ENCODE peak calls at places on chromosomes 2 and 18, in ten cellular contexts. One of them, this sample, is unnamed.

GRCh38 chr2:185835974-185836373 is 97.4 kb downstream of the FSIP2 start:
- DNase-seq in Peyer's patch: no peak
- DNase-seq in astrocyte of the spinal cord: no peak
- DNase-seq in uterus: no peak
- DNase-seq in GM12865: no peak
- DNase-seq in IMR-90: no peak
- DNase-seq in fibroblast of mammary gland: no peak
- DNase-seq in choroid plexus epithelial cell: no peak
- DNase-seq in AG04450: no peak
- DNase-seq in left lung: no peak
- DNase-seq in this sample: no peak

GRCh38 chr2:136131484-136131960 is 13.6 kb upstream of the CXCR4 start:
- DNase-seq in Peyer's patch: peak
- DNase-seq in astrocyte of the spinal cord: no peak
- DNase-seq in uterus: no peak
- DNase-seq in GM12865: peak
- DNase-seq in IMR-90: no peak
- DNase-seq in fibroblast of mammary gland: no peak
- DNase-seq in choroid plexus epithelial cell: no peak
- DNase-seq in AG04450: no peak
- DNase-seq in left lung: no peak
- DNase-seq in this sample: no peak

GRCh38 chr2:226431301-226431955 is 368.2 kb downstream of the IRS1 start:
- DNase-seq in Peyer's patch: no peak
- DNase-seq in astrocyte of the spinal cord: peak
- DNase-seq in uterus: no peak
- DNase-seq in GM12865: no peak
- DNase-seq in IMR-90: peak
- DNase-seq in fibroblast of mammary gland: no peak
- DNase-seq in choroid plexus epithelial cell: peak
- DNase-seq in AG04450: no peak
- DNase-seq in left lung: no peak
- DNase-seq in this sample: peak

GRCh38 chr2:126496493-126496892 is 159.5 kb upstream of the GYPC start:
- DNase-seq in Peyer's patch: no peak
- DNase-seq in astrocyte of the spinal cord: no peak
- DNase-seq in uterus: no peak
- DNase-seq in GM12865: peak
- DNase-seq in IMR-90: no peak
- DNase-seq in fibroblast of mammary gland: no peak
- DNase-seq in choroid plexus epithelial cell: no peak
- DNase-seq in AG04450: no peak
- DNase-seq in left lung: no peak
- DNase-seq in this sample: no peak

GRCh38 chr18:78659748-78660147 is 319.9 kb upstream of the SALL3 start:
- DNase-seq in Peyer's patch: no peak
- DNase-seq in astrocyte of the spinal cord: no peak
- DNase-seq in uterus: no peak
- DNase-seq in GM12865: no peak
- DNase-seq in IMR-90: no peak
- DNase-seq in fibroblast of mammary gland: no peak
- DNase-seq in choroid plexus epithelial cell: no peak
- DNase-seq in AG04450: no peak
- DNase-seq in left lung: no peak
- DNase-seq in this sample: no peak

GRCh38 chr2:195535911-195536522 is 121.0 kb upstream of the SLC39A10 start:
- DNase-seq in Peyer's patch: peak
- DNase-seq in astrocyte of the spinal cord: no peak
- DNase-seq in uterus: no peak
- DNase-seq in GM12865: peak
- DNase-seq in IMR-90: no peak
- DNase-seq in fibroblast of mammary gland: no peak
- DNase-seq in choroid plexus epithelial cell: no peak
- DNase-seq in AG04450: no peak
- DNase-seq in left lung: peak
- DNase-seq in this sample: no peak

GRCh38 chr2:224645722-224646121 is 60.6 kb upstream of the CUL3 start:
- DNase-seq in Peyer's patch: peak
- DNase-seq in astrocyte of the spinal cord: no peak
- DNase-seq in uterus: no peak
- DNase-seq in GM12865: no peak
- DNase-seq in IMR-90: no peak
- DNase-seq in fibroblast of mammary gland: no peak
- DNase-seq in choroid plexus epithelial cell: no peak
- DNase-seq in AG04450: no peak
- DNase-seq in left lung: no peak
- DNase-seq in this sample: no peak

GRCh38 chr18:57624988-57625387 is 3.4 kb upstream of the NARS1 start:
- DNase-seq in Peyer's patch: no peak
- DNase-seq in astrocyte of the spinal cord: peak
- DNase-seq in uterus: no peak
- DNase-seq in GM12865: no peak
- DNase-seq in IMR-90: peak
- DNase-seq in fibroblast of mammary gland: peak
- DNase-seq in choroid plexus epithelial cell: no peak
- DNase-seq in AG04450: no peak
- DNase-seq in left lung: no peak
- DNase-seq in this sample: peak

GRCh38 chr2:125516496-125517109 is 1139.4 kb upstream of the GYPC start:
- DNase-seq in Peyer's patch: no peak
- DNase-seq in astrocyte of the spinal cord: no peak
- DNase-seq in uterus: no peak
- DNase-seq in GM12865: peak
- DNase-seq in IMR-90: peak
- DNase-seq in fibroblast of mammary gland: peak
- DNase-seq in choroid plexus epithelial cell: peak
- DNase-seq in AG04450: no peak
- DNase-seq in left lung: no peak
- DNase-seq in this sample: peak

GRCh38 chr2:178844690-178845089 is 37.5 kb upstream of the TTN start:
- DNase-seq in Peyer's patch: no peak
- DNase-seq in astrocyte of the spinal cord: no peak
- DNase-seq in uterus: no peak
- DNase-seq in GM12865: no peak
- DNase-seq in IMR-90: no peak
- DNase-seq in fibroblast of mammary gland: no peak
- DNase-seq in choroid plexus epithelial cell: no peak
- DNase-seq in AG04450: no peak
- DNase-seq in left lung: no peak
- DNase-seq in this sample: no peak

GRCh38 chr18:11368020-11368419 is 218.7 kb upstream of the PIEZO2 start:
- DNase-seq in Peyer's patch: no peak
- DNase-seq in astrocyte of the spinal cord: no peak
- DNase-seq in uterus: no peak
- DNase-seq in GM12865: peak
- DNase-seq in IMR-90: peak
- DNase-seq in fibroblast of mammary gland: peak
- DNase-seq in choroid plexus epithelial cell: no peak
- DNase-seq in AG04450: no peak
- DNase-seq in left lung: no peak
- DNase-seq in this sample: no peak

GRCh38 chr2:218383892-218384519 is 1.9 kb downstream of the SLC11A1 start:
- DNase-seq in Peyer's patch: peak
- DNase-seq in astrocyte of the spinal cord: no peak
- DNase-seq in uterus: no peak
- DNase-seq in GM12865: no peak
- DNase-seq in IMR-90: no peak
- DNase-seq in fibroblast of mammary gland: no peak
- DNase-seq in choroid plexus epithelial cell: no peak
- DNase-seq in AG04450: no peak
- DNase-seq in left lung: no peak
- DNase-seq in this sample: no peak

DNA sequence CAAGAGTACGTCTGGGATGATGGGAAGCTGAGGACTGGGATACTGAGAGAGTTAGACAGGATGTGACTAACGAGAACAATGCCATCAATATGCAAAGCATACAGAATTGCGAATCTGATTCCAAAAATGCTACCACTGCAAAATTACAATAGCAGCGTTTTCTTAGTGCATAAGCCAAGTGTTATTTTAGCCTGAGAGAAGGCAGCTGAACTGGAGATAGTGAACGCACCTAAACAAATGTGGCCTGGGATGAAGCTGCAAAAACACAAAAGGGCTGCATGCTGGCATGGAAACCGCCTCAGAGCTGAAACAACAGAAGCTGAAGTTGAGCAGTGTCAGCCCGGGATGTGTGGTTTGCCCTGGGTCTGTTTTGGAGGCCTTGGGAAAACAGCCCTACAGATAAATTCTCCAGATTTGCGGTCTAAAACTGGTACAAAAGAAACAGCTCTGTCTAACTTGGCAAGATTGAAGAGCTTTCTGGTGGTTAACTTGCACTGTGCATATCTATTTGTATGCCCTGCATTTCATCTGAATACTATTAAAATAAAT is 45.5 kb downstream of the LYPD6 start:
- DNase-seq in Peyer's patch: no peak
- DNase-seq in astrocyte of the spinal cord: peak
- DNase-seq in uterus: no peak
- DNase-seq in GM12865: no peak
- DNase-seq in IMR-90: no peak
- DNase-seq in fibroblast of mammary gland: peak
- DNase-seq in choroid plexus epithelial cell: peak
- DNase-seq in AG04450: no peak
- DNase-seq in left lung: no peak
- DNase-seq in this sample: peak
- H3K4me3 ChIP-seq in Peyer's patch: no peak
- H3K4me3 ChIP-seq in astrocyte of the spinal cord: no peak
- H3K4me3 ChIP-seq in uterus: no peak
- H3K4me3 ChIP-seq in GM12865: no peak
- H3K4me3 ChIP-seq in IMR-90: no peak
- H3K4me3 ChIP-seq in fibroblast of mammary gland: no peak
- H3K4me3 ChIP-seq in choroid plexus epithelial cell: no peak
- H3K4me3 ChIP-seq in AG04450: no peak
- H3K4me3 ChIP-seq in left lung: no peak
- H3K4me3 ChIP-seq in this sample: no peak

DNA sequence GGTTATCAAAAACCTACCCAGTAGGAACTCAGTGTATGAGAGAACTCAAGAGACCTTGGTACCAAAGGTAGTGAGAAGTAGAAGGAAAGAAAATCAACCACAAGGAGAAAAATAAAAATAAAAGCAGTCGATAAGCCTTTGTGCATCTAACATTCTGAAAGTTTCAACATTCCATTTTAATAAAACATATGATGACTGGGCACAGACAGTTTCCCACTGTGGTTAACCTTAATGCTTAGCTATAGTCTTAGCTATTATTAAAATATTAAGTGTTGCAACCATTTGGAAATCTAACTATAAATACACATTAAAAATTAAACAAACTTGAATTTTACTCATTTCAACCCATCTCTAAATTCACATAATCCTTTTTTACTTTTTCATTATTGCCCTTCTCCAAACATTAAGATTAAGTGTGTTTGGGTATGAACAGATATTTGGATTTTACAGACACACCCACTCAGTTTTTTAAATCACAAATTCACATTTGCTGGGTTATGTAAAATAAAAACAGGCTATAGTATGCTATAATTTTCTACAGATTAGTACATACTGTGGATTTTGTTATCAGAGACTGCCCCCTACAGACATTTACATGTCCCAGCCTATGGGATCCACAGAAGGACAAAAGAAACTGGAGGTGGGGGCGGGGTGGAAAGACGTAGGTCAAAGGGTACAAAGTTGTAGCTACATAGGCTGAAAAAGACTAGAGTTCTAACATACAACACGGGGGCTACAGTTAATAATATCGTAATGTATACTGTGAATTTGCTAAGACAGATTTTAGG is 32.8 kb downstream of the SRBD1 start:
- DNase-seq in Peyer's patch: peak
- DNase-seq in astrocyte of the spinal cord: peak
- DNase-seq in uterus: no peak
- DNase-seq in GM12865: peak
- DNase-seq in IMR-90: peak
- DNase-seq in fibroblast of mammary gland: peak
- DNase-seq in choroid plexus epithelial cell: peak
- DNase-seq in AG04450: no peak
- DNase-seq in left lung: no peak
- DNase-seq in this sample: peak
- TF ChIP-seq CTCF in Peyer's patch: peak
- TF ChIP-seq CTCF in astrocyte of the spinal cord: peak
- TF ChIP-seq CTCF in uterus: no peak
- TF ChIP-seq CTCF in GM12865: peak
- TF ChIP-seq CTCF in IMR-90: peak
- TF ChIP-seq CTCF in fibroblast of mammary gland: peak
- TF ChIP-seq CTCF in choroid plexus epithelial cell: peak
- TF ChIP-seq CTCF in AG04450: peak
- TF ChIP-seq CTCF in left lung: peak
- TF ChIP-seq CTCF in this sample: peak

DNA sequence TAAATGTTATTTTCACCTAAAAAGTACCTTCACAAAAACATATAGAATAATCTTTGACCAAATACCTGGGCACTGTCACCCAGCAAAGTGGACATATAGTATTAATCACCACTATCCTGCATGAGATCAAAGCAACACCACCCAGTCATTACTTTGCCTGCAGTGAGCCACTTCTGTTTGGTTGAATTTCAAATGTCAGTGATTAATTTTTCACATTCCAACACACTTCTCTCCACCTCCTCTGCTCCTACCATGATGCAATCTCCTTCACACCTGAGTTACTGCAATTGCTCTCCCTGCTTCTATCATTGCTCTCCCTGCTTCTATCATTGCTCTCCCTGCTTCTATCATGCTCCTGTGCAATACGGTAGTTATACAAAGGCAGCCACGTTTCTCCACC is 106.0 kb upstream of the NETO1 start:
- DNase-seq in Peyer's patch: no peak
- DNase-seq in astrocyte of the spinal cord: no peak
- DNase-seq in uterus: no peak
- DNase-seq in GM12865: no peak
- DNase-seq in IMR-90: no peak
- DNase-seq in fibroblast of mammary gland: no peak
- DNase-seq in choroid plexus epithelial cell: no peak
- DNase-seq in AG04450: no peak
- DNase-seq in left lung: no peak
- DNase-seq in this sample: no peak
- H3K4me3 ChIP-seq in Peyer's patch: no peak
- H3K4me3 ChIP-seq in astrocyte of the spinal cord: no peak
- H3K4me3 ChIP-seq in uterus: no peak
- H3K4me3 ChIP-seq in GM12865: no peak
- H3K4me3 ChIP-seq in IMR-90: no peak
- H3K4me3 ChIP-seq in fibroblast of mammary gland: no peak
- H3K4me3 ChIP-seq in choroid plexus epithelial cell: no peak
- H3K4me3 ChIP-seq in AG04450: no peak
- H3K4me3 ChIP-seq in left lung: no peak
- H3K4me3 ChIP-seq in this sample: no peak

GRCh38 chr18:43559507-43559906 is 282.2 kb upstream of the SYT4 start:
- DNase-seq in Peyer's patch: no peak
- DNase-seq in astrocyte of the spinal cord: no peak
- DNase-seq in uterus: no peak
- DNase-seq in GM12865: no peak
- DNase-seq in IMR-90: no peak
- DNase-seq in fibroblast of mammary gland: no peak
- DNase-seq in choroid plexus epithelial cell: no peak
- DNase-seq in AG04450: no peak
- DNase-seq in left lung: no peak
- DNase-seq in this sample: no peak

DNA sequence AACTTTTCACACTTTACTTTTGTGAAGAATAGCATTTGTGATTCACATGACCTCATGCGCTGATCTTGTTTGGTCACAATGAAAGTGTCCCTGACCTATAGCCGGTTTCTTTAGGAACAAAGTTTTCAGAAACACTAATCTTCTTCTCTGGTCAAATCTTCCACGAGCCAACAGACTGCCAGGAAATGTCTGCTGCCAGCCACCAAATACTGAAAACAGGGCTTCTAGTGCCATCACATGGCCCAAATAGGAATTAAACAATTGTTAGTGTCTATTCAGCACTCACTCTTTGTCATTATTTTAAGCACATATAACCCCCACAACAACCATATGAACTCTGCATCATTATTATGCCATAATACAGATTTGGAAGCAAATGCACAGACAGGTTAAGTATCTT is 286.5 kb upstream of the SYT4 start:
- DNase-seq in Peyer's patch: no peak
- DNase-seq in astrocyte of the spinal cord: peak
- DNase-seq in uterus: no peak
- DNase-seq in GM12865: peak
- DNase-seq in IMR-90: peak
- DNase-seq in fibroblast of mammary gland: peak
- DNase-seq in choroid plexus epithelial cell: peak
- DNase-seq in AG04450: no peak
- DNase-seq in left lung: no peak
- DNase-seq in this sample: peak
- TF ChIP-seq CTCF in Peyer's patch: peak
- TF ChIP-seq CTCF in astrocyte of the spinal cord: peak
- TF ChIP-seq CTCF in uterus: no peak
- TF ChIP-seq CTCF in GM12865: no peak
- TF ChIP-seq CTCF in IMR-90: peak
- TF ChIP-seq CTCF in fibroblast of mammary gland: peak
- TF ChIP-seq CTCF in choroid plexus epithelial cell: peak
- TF ChIP-seq CTCF in AG04450: peak
- TF ChIP-seq CTCF in left lung: peak
- TF ChIP-seq CTCF in this sample: peak

This sample was measured in fibroblast of pulmonary artery.